ENCODE peak calls at places on chromosomes 6 and 20, in nine cellular contexts. One of them, this sample, is unnamed.

GRCh38 chr6:48628316-48628715 is 517.3 kb upstream of the PTCHD4 start:
- DNase-seq in transverse colon: no peak
- DNase-seq in posterior cingulate gyrus: no peak
- DNase-seq in activated T-helper 9 cell treated with anti-CD3 and anti-CD28 coated beads, Interleukin-2, amount 50 U/mL, for 16 hours: no peak
- DNase-seq in hepatic stellate cell: no peak
- DNase-seq in lung microvascular endothelial cell: no peak
- DNase-seq in activated naive CD4-positive, alpha-beta T cell treated with anti-CD3 and anti-CD28 coated beads, Interleukin-2, amount 10 ng/mL, durations not matched to agents 7 days and 5 days: no peak
- DNase-seq in EL: peak
- DNase-seq in frontal cortex: no peak
- DNase-seq in this sample: no peak

GRCh38 chr6:1596088-1596852 is 13.4 kb upstream of the FOXC1 start:
- DNase-seq in transverse colon: peak
- DNase-seq in posterior cingulate gyrus: peak
- DNase-seq in activated T-helper 9 cell treated with anti-CD3 and anti-CD28 coated beads, Interleukin-2, amount 50 U/mL, for 16 hours: peak
- DNase-seq in hepatic stellate cell: peak
- DNase-seq in lung microvascular endothelial cell: peak
- DNase-seq in activated naive CD4-positive, alpha-beta T cell treated with anti-CD3 and anti-CD28 coated beads, Interleukin-2, amount 10 ng/mL, durations not matched to agents 7 days and 5 days: peak
- DNase-seq in EL: peak
- DNase-seq in frontal cortex: peak
- DNase-seq in this sample: peak

GRCh38 chr6:41027799-41028617 is 11.0 kb downstream of the UNC5CL start:
- DNase-seq in transverse colon: peak
- DNase-seq in posterior cingulate gyrus: peak
- DNase-seq in activated T-helper 9 cell treated with anti-CD3 and anti-CD28 coated beads, Interleukin-2, amount 50 U/mL, for 16 hours: peak
- DNase-seq in hepatic stellate cell: peak
- DNase-seq in lung microvascular endothelial cell: peak
- DNase-seq in activated naive CD4-positive, alpha-beta T cell treated with anti-CD3 and anti-CD28 coated beads, Interleukin-2, amount 10 ng/mL, durations not matched to agents 7 days and 5 days: peak
- DNase-seq in EL: peak
- DNase-seq in frontal cortex: peak
- DNase-seq in this sample: peak

GRCh38 chr20:59933849-59934585 is 580 bp upstream of the SYCP2 start:
- DNase-seq in transverse colon: peak
- DNase-seq in posterior cingulate gyrus: peak
- DNase-seq in activated T-helper 9 cell treated with anti-CD3 and anti-CD28 coated beads, Interleukin-2, amount 50 U/mL, for 16 hours: peak
- DNase-seq in hepatic stellate cell: peak
- DNase-seq in lung microvascular endothelial cell: peak
- DNase-seq in activated naive CD4-positive, alpha-beta T cell treated with anti-CD3 and anti-CD28 coated beads, Interleukin-2, amount 10 ng/mL, durations not matched to agents 7 days and 5 days: peak
- DNase-seq in EL: peak
- DNase-seq in frontal cortex: peak
- DNase-seq in this sample: peak

GRCh38 chr6:170345662-170346061 is 39.1 kb downstream of the FAM120B start:
- DNase-seq in transverse colon: no peak
- DNase-seq in posterior cingulate gyrus: no peak
- DNase-seq in activated T-helper 9 cell treated with anti-CD3 and anti-CD28 coated beads, Interleukin-2, amount 50 U/mL, for 16 hours: no peak
- DNase-seq in hepatic stellate cell: no peak
- DNase-seq in lung microvascular endothelial cell: peak
- DNase-seq in activated naive CD4-positive, alpha-beta T cell treated with anti-CD3 and anti-CD28 coated beads, Interleukin-2, amount 10 ng/mL, durations not matched to agents 7 days and 5 days: peak
- DNase-seq in EL: no peak
- DNase-seq in frontal cortex: no peak
- DNase-seq in this sample: no peak

GRCh38 chr6:166906376-166907044 is 49.8 kb downstream of the RNASET2 start:
- DNase-seq in transverse colon: no peak
- DNase-seq in posterior cingulate gyrus: peak
- DNase-seq in activated T-helper 9 cell treated with anti-CD3 and anti-CD28 coated beads, Interleukin-2, amount 50 U/mL, for 16 hours: no peak
- DNase-seq in hepatic stellate cell: no peak
- DNase-seq in lung microvascular endothelial cell: no peak
- DNase-seq in activated naive CD4-positive, alpha-beta T cell treated with anti-CD3 and anti-CD28 coated beads, Interleukin-2, amount 10 ng/mL, durations not matched to agents 7 days and 5 days: no peak
- DNase-seq in EL: no peak
- DNase-seq in frontal cortex: no peak
- DNase-seq in this sample: no peak

GRCh38 chr6:52180787-52181558 is 5.2 kb upstream of the IL17A start:
- DNase-seq in transverse colon: no peak
- DNase-seq in posterior cingulate gyrus: no peak
- DNase-seq in activated T-helper 9 cell treated with anti-CD3 and anti-CD28 coated beads, Interleukin-2, amount 50 U/mL, for 16 hours: no peak
- DNase-seq in hepatic stellate cell: no peak
- DNase-seq in lung microvascular endothelial cell: no peak
- DNase-seq in activated naive CD4-positive, alpha-beta T cell treated with anti-CD3 and anti-CD28 coated beads, Interleukin-2, amount 10 ng/mL, durations not matched to agents 7 days and 5 days: no peak
- DNase-seq in EL: no peak
- DNase-seq in frontal cortex: no peak
- DNase-seq in this sample: no peak

GRCh38 chr20:61161649-61162210 is 90.3 kb upstream of the CDH4 start:
- DNase-seq in transverse colon: no peak
- DNase-seq in posterior cingulate gyrus: no peak
- DNase-seq in activated T-helper 9 cell treated with anti-CD3 and anti-CD28 coated beads, Interleukin-2, amount 50 U/mL, for 16 hours: no peak
- DNase-seq in hepatic stellate cell: no peak
- DNase-seq in lung microvascular endothelial cell: no peak
- DNase-seq in activated naive CD4-positive, alpha-beta T cell treated with anti-CD3 and anti-CD28 coated beads, Interleukin-2, amount 10 ng/mL, durations not matched to agents 7 days and 5 days: no peak
- DNase-seq in EL: no peak
- DNase-seq in frontal cortex: no peak
- DNase-seq in this sample: no peak

GRCh38 chr20:38804682-38805501 is 605 bp upstream of the PPP1R16B start:
- DNase-seq in transverse colon: peak
- DNase-seq in posterior cingulate gyrus: no peak
- DNase-seq in activated T-helper 9 cell treated with anti-CD3 and anti-CD28 coated beads, Interleukin-2, amount 50 U/mL, for 16 hours: peak
- DNase-seq in hepatic stellate cell: no peak
- DNase-seq in lung microvascular endothelial cell: peak
- DNase-seq in activated naive CD4-positive, alpha-beta T cell treated with anti-CD3 and anti-CD28 coated beads, Interleukin-2, amount 10 ng/mL, durations not matched to agents 7 days and 5 days: peak
- DNase-seq in EL: no peak
- DNase-seq in frontal cortex: no peak
- DNase-seq in this sample: peak

GRCh38 chr6:117513778-117514371 is 31.4 kb downstream of the DCBLD1 start:
- DNase-seq in transverse colon: no peak
- DNase-seq in posterior cingulate gyrus: no peak
- DNase-seq in activated T-helper 9 cell treated with anti-CD3 and anti-CD28 coated beads, Interleukin-2, amount 50 U/mL, for 16 hours: no peak
- DNase-seq in hepatic stellate cell: no peak
- DNase-seq in lung microvascular endothelial cell: no peak
- DNase-seq in activated naive CD4-positive, alpha-beta T cell treated with anti-CD3 and anti-CD28 coated beads, Interleukin-2, amount 10 ng/mL, durations not matched to agents 7 days and 5 days: no peak
- DNase-seq in EL: no peak
- DNase-seq in frontal cortex: no peak
- DNase-seq in this sample: no peak

GRCh38 chr6:128409003-128409402 is 111.4 kb downstream of the PTPRK start:
- DNase-seq in transverse colon: no peak
- DNase-seq in posterior cingulate gyrus: no peak
- DNase-seq in activated T-helper 9 cell treated with anti-CD3 and anti-CD28 coated beads, Interleukin-2, amount 50 U/mL, for 16 hours: no peak
- DNase-seq in hepatic stellate cell: no peak
- DNase-seq in lung microvascular endothelial cell: no peak
- DNase-seq in activated naive CD4-positive, alpha-beta T cell treated with anti-CD3 and anti-CD28 coated beads, Interleukin-2, amount 10 ng/mL, durations not matched to agents 7 days and 5 days: no peak
- DNase-seq in EL: no peak
- DNase-seq in frontal cortex: no peak
- DNase-seq in this sample: no peak